ENCODE peak calls at places on chromosomes 16 and 17, in nine cellular contexts. X, Y, F, R, I, Z, K, E and H are unnamed samples.
A peak's percentile ranks its signal among the peaks of the same experiment; 100 is the strongest.

GRCh38 chr16:19835989-19836421 is 48.6 kb downstream of the GPRC5B start:
- DNase-seq in R (no peak), Y (no peak), E (no peak), K (no peak), F (no peak), Z (no peak), I (no peak), X (no peak), H (no peak)

GRCh38 chr17:54948380-54948779 is 20.1 kb downstream of the COX11 start:
- DNase-seq in Z (no peak), X (no peak), F (no peak), K (peak; percentile 70), Y (no peak), R (no peak), I (no peak), E (no peak), H (no peak)

GRCh38 chr17:36768355-36768754 is 167.0 kb downstream of the MRM1 start:
- DNase-seq in E (no peak), I (no peak), F (no peak), K (no peak), X (no peak), Y (no peak), Z (no peak), R (no peak), H (no peak)

GRCh38 chr17:59666235-59666634 is 41.0 kb downstream of the PTRH2 start:
- DNase-seq in Z (no peak), K (no peak), R (no peak), F (no peak), Y (no peak), E (no peak), X (no peak), I (no peak), H (no peak)

GRCh38 chr17:322006-322780 is 30.4 kb downstream of the RPH3AL start:
- DNase-seq in Y (peak; percentile 58), E (peak; percentile 41), F (no peak), R (no peak), X (no peak), Z (no peak), I (no peak), K (no peak), H (no peak)

GRCh38 chr16:12543700-12544476 is 259.8 kb downstream of the CPPED1 start:
- DNase-seq in X (no peak), Y (no peak), R (no peak), E (no peak), I (no peak), Z (no peak), F (no peak), K (no peak), H (no peak)

GRCh38 chr17:66330646-66331037 is 28.2 kb downstream of the PRKCA start:
- DNase-seq in Y (no peak), E (no peak), Z (no peak), F (no peak), K (no peak), X (no peak), I (peak; percentile 50), R (no peak), H (no peak)

GRCh38 chr17:50043290-50044148 is 12.4 kb upstream of the ITGA3 start:
- DNase-seq in I (peak; percentile 69), Z (no peak), E (peak; percentile 59), R (no peak), F (no peak), Y (no peak), K (no peak), X (no peak), H (no peak)

GRCh38 chr16:14378131-14378551 is 251.9 kb downstream of the PARN start:
- DNase-seq in E (no peak), I (no peak), Y (no peak), Z (no peak), X (no peak), K (peak; percentile 77), F (no peak), R (no peak), H (no peak)

GRCh38 chr16:67244387-67245188 is 2.7 kb downstream of the FHOD1 start:
- DNase-seq in I (peak; percentile 66), F (peak; percentile 82), R (no peak), Z (peak; percentile 86), E (peak; percentile 93), Y (peak; percentile 65), X (peak; percentile 79), K (peak; percentile 63), H (peak; percentile 87)

GRCh38 chr16:67246081-67246944 is 968 bp downstream of the FHOD1 start:
- DNase-seq in K (peak; percentile 84), F (peak; percentile 94), X (peak; percentile 84), R (peak; percentile 90), I (peak; percentile 71), E (peak; percentile 91), Y (peak; percentile 98), Z (peak; percentile 88), H (peak; percentile 88)

GRCh38 chr16:67246945-67247697 is at the start of gene FHOD1:
- DNase-seq in E (peak; percentile 99), Y (peak; percentile 99), R (peak; percentile 98), X (peak; percentile 98), K (peak; percentile 83), I (peak; percentile 98), F (peak; percentile 99), Z (peak; percentile 98), H (peak; percentile 99)

GRCh38 chr16:67245189-67245585 is 2.1 kb downstream of the FHOD1 start:
- DNase-seq in I (no peak), R (no peak), X (no peak), F (no peak), K (no peak), Y (no peak), E (peak; percentile 67), Z (no peak), H (no peak)

DNA sequence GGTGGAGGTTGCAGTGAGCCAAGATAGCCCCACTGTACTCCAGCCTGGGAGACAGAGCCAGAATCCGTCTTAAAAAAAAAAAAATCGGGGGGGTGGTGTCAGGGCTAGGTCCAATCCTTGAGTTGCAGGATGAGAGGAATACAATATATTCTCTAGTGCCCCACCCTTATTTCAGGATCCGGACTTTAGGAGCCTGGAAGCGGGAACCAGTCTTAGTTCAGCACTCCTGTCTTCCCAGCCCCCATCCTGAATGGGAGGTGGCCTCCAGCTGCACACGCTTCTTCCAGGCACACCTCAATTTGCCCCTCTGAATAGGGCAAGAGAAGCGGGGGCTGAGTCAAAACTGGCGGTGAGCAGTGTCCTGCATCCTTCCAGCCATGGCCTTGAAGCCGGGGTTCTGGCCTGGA is 1.6 kb downstream of the FHOD1 start:
- DNase-seq in K (no peak), R (no peak), Y (no peak), Z (peak; percentile 73), F (no peak), X (no peak), I (no peak), E (no peak), H (peak; percentile 83)
- H3K4me3 ChIP-seq in K (peak overlapping the region; percentile 71), R (peak overlapping the region; percentile 64), Y (peak overlapping the region; percentile 47), Z (peak overlapping the region; percentile 85), F (peak overlapping the region; percentile 90), X (peak overlapping the region; percentile 47), I (peak overlapping the region; percentile 66), E (peak overlapping the region; percentile 94), H (peak overlapping the region; percentile 86)

GRCh38 chr16:66097746-66098145 is 268.7 kb upstream of the CDH5 start:
- DNase-seq in F (no peak), E (no peak), Z (no peak), R (no peak), I (no peak), K (no peak), X (no peak), Y (no peak), H (no peak)

GRCh38 chr16:66093217-66093616 is 273.3 kb upstream of the CDH5 start:
- DNase-seq in E (no peak), I (no peak), X (no peak), Z (no peak), K (no peak), Y (no peak), R (no peak), F (no peak), H (no peak)

GRCh38 chr16:66099261-66099660 is 267.2 kb upstream of the CDH5 start:
- DNase-seq in I (no peak), R (no peak), Y (no peak), F (no peak), Z (no peak), X (no peak), E (no peak), K (no peak), H (no peak)

GRCh38 chr16:66091462-66091861 is 275.0 kb upstream of the CDH5 start:
- DNase-seq in Y (no peak), K (no peak), I (no peak), F (no peak), Z (no peak), X (no peak), E (no peak), R (no peak), H (no peak)

GRCh38 chr16:66095676-66096075 is 270.8 kb upstream of the CDH5 start:
- DNase-seq in E (no peak), K (no peak), R (no peak), F (no peak), I (no peak), Y (no peak), Z (no peak), X (no peak), H (no peak)
- H3K27ac ChIP-seq in E (no peak overlapping the region), K (no peak overlapping the region), R (no peak overlapping the region), F (no peak overlapping the region), I (no peak overlapping the region), Y (no peak overlapping the region), Z (no peak overlapping the region), X (no peak overlapping the region), H (no peak overlapping the region)

DNA sequence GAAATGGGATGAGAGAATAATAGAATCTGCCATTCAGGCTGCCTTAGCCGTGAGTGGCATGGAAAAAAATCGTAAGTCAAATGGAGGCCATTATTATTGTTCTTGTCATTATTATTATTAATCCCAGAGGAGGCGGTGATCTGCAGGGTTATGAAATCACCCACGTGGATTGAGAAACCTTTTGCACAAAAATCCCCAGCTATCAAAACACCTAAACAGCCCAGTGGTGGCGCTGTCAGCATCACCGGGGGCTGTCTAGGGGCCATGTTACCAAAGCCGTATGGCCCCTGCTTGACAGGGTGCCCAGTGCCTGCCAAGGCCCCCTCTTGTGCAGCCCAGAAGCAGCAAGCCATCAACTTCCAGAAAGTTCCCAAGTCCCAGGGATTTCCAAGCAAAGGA is 25.2 kb downstream of the CNGB1 start:
- DNase-seq in I (no peak), E (no peak), Y (no peak), R (no peak), X (no peak), F (no peak), K (no peak), Z (no peak), H (no peak)
- TF ChIP-seq CTCF in I (no peak), E (no peak), Y (no peak), R (peak; percentile 32), X (no peak), F (no peak), K (peak; percentile 48), Z (no peak), H (no peak)

DNA sequence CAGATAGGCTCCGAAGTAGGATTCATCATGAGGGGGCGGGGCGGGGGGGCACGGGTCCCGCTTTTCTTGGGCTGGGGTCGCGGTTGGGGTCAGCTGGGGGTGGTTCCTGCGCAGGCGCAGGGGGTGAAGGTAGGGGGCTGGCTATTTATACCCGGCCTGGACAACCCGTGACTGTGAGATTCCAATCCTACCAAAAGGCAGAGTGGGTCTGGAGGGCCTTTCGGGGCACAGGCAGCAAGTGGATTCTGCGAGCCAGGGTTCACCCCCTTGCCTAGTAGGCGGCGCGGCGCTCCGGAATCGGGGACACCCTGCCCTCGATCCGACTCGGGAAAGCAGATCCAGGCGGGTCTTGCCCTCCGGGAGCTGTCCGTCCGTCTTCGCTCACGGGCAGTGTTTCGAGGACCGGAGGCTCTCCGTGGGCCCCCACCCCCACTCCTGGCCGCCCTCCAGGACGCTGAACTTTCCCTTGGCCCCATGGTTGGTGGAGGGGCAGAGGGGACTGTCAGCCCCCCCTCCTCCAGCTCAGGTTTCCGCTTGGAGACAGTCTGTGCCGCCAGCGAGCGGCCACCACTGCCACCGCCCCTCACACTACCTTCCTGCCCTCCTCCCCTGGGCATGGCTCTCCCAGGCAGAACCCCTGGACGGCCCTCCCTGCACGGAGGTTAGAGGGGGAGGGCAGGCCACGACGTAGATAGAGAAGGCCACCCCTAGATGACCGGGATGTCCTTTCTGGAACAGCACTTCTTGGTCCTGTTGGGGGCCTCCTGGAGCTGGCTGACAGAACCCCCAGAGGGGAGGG is 634 bp downstream of the SLC2A4 start:
- DNase-seq in K (no peak), F (no peak), Y (no peak), Z (peak; percentile 83), R (no peak), I (peak; percentile 40), E (peak; percentile 97), X (no peak), H (no peak)
- H3K4me3 ChIP-seq in K (peak overlapping the region; percentile 65), F (peak overlapping the region; percentile 25), Y (no peak overlapping the region), Z (peak overlapping the region; percentile 60), R (peak overlapping the region; percentile 56), I (peak overlapping the region; percentile 42), E (peak overlapping the region; percentile 86), X (peak overlapping the region; percentile 38), H (peak overlapping the region; percentile 71)